ENCODE peak calls at places on chromosomes 16 and 17, in four cellular contexts. One of them, this sample, is unnamed.

GRCh38 chr17:65783845-65784334 is 222.4 kb upstream of the AXIN2 start:
- DNase-seq in hepatocyte: peak; percentile 12
- DNase-seq in transverse colon: peak; percentile 32
- DNase-seq in lower lobe of right lung: no peak
- DNase-seq in this sample: peak; percentile 82

GRCh38 chr16:35249051-35249450 is 1789.6 kb downstream of the TP53TG3F start:
- DNase-seq in lower lobe of right lung: no peak
- DNase-seq in hepatocyte: no peak
- DNase-seq in transverse colon: no peak
- DNase-seq in this sample: no peak

GRCh38 chr17:64326420-64327054 is 63.5 kb upstream of the TEX2 start:
- DNase-seq in hepatocyte: no peak
- DNase-seq in lower lobe of right lung: peak; percentile 87
- DNase-seq in transverse colon: peak; percentile 18
- DNase-seq in this sample: peak; percentile 91

GRCh38 chr16:46947900-46948547 is 25.4 kb downstream of the DNAJA2 start:
- DNase-seq in lower lobe of right lung: no peak
- DNase-seq in transverse colon: no peak
- DNase-seq in hepatocyte: peak; percentile 50
- DNase-seq in this sample: no peak

GRCh38 chr17:59505610-59506276 is 59.7 kb upstream of the DHX40 start:
- DNase-seq in hepatocyte: peak; percentile 44
- DNase-seq in lower lobe of right lung: no peak
- DNase-seq in transverse colon: no peak
- DNase-seq in this sample: no peak

GRCh38 chr17:62578757-62579487 is 48.5 kb upstream of the MRC2 start:
- DNase-seq in transverse colon: no peak
- DNase-seq in lower lobe of right lung: no peak
- DNase-seq in hepatocyte: no peak
- DNase-seq in this sample: no peak

GRCh38 chr16:70481929-70482536 is 27.6 kb downstream of the FCSK start:
- DNase-seq in transverse colon: no peak
- DNase-seq in lower lobe of right lung: no peak
- DNase-seq in hepatocyte: no peak
- DNase-seq in this sample: peak; percentile 50

GRCh38 chr16:17367932-17368331 is 102.8 kb downstream of the XYLT1 start:
- DNase-seq in transverse colon: peak; percentile 41
- DNase-seq in hepatocyte: peak; percentile 47
- DNase-seq in lower lobe of right lung: no peak
- DNase-seq in this sample: no peak

GRCh38 chr16:65950211-65950610 is 416.3 kb upstream of the CDH5 start:
- DNase-seq in transverse colon: no peak
- DNase-seq in lower lobe of right lung: no peak
- DNase-seq in hepatocyte: peak; percentile 17
- DNase-seq in this sample: no peak

GRCh38 chr16:66988197-66988788 is at the start of gene CES4A:
- DNase-seq in hepatocyte: peak; percentile 53
- DNase-seq in transverse colon: no peak
- DNase-seq in lower lobe of right lung: no peak
- DNase-seq in this sample: no peak

GRCh38 chr17:30717290-30718098 is 107.0 kb downstream of the CRLF3 start:
- DNase-seq in transverse colon: peak; percentile 4
- DNase-seq in hepatocyte: no peak
- DNase-seq in lower lobe of right lung: peak; percentile 9
- DNase-seq in this sample: no peak

GRCh38 chr17:81870155-81870977 is 771 bp downstream of the ARHGDIA start:
- DNase-seq in transverse colon: peak; percentile 57
- DNase-seq in hepatocyte: peak; percentile 63
- DNase-seq in lower lobe of right lung: peak; percentile 78
- DNase-seq in this sample: no peak
- TF ChIP-seq CTCF in transverse colon: no peak
- TF ChIP-seq CTCF in hepatocyte: no peak
- TF ChIP-seq CTCF in lower lobe of right lung: no peak
- TF ChIP-seq CTCF in this sample: no peak

DNA sequence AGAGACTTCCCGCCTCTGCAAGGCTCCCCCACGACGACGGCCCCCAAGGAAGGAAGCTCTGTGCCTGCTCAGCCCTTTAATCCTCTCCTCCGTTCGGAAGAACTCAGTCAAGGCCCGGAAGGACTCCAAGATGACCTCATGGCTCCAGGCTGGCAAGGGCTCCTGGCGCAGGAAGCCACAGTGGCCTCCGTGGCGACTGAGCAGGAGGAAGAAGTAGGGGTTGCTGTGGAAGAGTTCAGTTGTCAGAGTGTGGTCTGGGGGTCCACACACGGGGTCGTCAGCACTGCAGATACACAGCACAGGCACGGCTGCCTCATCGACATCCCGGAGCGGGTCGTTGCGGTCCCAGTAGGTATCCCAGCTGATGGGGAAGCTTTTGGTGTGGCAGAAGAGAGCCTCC is 4.2 kb downstream of the ABHD15 start:
- DNase-seq in lower lobe of right lung: no peak
- DNase-seq in hepatocyte: no peak
- DNase-seq in transverse colon: no peak
- DNase-seq in this sample: no peak
- H3K4me3 ChIP-seq in lower lobe of right lung: no peak overlapping the region
- H3K4me3 ChIP-seq in hepatocyte: no peak overlapping the region
- H3K4me3 ChIP-seq in transverse colon: no peak overlapping the region
- H3K4me3 ChIP-seq in this sample: no peak overlapping the region

DNA sequence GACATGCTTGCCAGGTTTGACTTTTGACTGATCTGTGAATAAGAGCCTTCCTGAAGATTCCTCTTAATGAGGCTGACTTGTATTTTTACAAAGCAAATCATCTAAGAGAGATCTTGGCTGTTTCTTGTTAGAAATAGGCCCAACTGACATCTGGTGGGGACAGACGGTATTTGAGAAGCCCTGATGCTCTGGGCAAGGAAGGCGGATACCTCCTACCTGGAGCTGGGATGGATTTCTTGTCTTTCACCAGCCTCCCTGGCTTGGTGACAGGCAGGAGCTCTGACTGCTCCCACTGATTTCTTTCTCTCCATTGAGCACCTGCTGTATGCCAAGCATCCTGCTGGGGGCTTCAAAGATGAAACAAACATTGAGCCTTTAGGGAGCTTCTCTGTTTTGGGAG is 40.4 kb downstream of the AKAP1 start:
- DNase-seq in lower lobe of right lung: no peak
- DNase-seq in hepatocyte: no peak
- DNase-seq in transverse colon: no peak
- DNase-seq in this sample: no peak
- TF ChIP-seq CTCF in lower lobe of right lung: no peak
- TF ChIP-seq CTCF in hepatocyte: no peak
- TF ChIP-seq CTCF in transverse colon: no peak
- TF ChIP-seq CTCF in this sample: no peak

GRCh38 chr17:40900819-40901356 is 15.8 kb upstream of the KRT20 start:
- DNase-seq in transverse colon: no peak
- DNase-seq in lower lobe of right lung: no peak
- DNase-seq in hepatocyte: no peak
- DNase-seq in this sample: no peak

GRCh38 chr17:40905370-40905769 is 20.3 kb upstream of the KRT20 start:
- DNase-seq in hepatocyte: no peak
- DNase-seq in lower lobe of right lung: no peak
- DNase-seq in transverse colon: no peak
- DNase-seq in this sample: no peak

GRCh38 chr17:40906613-40907012 is 21.6 kb upstream of the KRT20 start:
- DNase-seq in hepatocyte: no peak
- DNase-seq in lower lobe of right lung: no peak
- DNase-seq in transverse colon: no peak
- DNase-seq in this sample: no peak

GRCh38 chr17:40903129-40903847 is 18.2 kb upstream of the KRT20 start:
- DNase-seq in lower lobe of right lung: no peak
- DNase-seq in hepatocyte: peak; percentile 68
- DNase-seq in transverse colon: peak; percentile 69
- DNase-seq in this sample: peak; percentile 32

DNA sequence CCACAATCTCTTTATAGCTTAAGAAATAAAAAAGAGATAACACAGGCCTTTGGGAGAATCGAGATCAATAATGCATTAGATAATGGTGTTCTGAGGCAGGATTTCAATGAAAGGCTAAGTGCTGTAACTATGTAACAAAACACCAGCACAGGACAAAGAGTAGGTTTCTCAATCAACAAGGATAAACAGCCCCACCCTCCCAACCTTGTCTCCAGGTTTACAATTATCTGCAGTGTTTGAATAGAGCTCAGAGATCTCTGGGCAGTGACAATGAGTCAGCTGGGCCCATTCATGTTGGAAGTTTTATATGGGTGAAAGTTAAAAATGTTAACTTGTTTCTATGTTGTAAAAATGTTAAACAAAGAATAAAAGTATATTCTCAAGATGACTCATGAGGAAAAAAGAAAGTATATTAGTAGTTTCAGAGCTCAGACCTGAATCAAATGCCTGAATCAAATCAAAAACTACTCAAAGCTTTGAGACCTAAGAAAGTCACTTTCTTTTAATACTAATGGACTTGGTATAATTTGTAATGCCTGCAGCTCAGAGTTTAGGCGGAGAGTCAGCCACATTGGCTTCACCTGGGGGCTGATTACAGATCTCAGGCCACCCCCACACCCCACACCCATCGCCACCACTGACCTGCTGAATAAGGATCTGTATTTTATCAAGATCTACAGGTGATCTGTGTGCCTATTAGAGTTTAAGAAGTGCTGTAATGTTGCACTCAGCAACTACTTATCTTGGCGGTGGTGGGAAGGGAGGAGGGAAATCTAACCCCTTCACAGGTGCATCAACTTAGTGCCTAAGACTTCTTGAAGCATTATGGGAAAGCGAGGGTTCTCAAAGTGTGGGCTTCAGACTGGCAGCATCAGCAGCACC is 17.2 kb upstream of the KRT20 start:
- DNase-seq in lower lobe of right lung: no peak
- DNase-seq in transverse colon: peak; percentile 73
- DNase-seq in hepatocyte: peak; percentile 84
- DNase-seq in this sample: peak; percentile 24
- H3K4me3 ChIP-seq in lower lobe of right lung: no peak overlapping the region
- H3K4me3 ChIP-seq in transverse colon: peak overlapping the region; percentile 5
- H3K4me3 ChIP-seq in hepatocyte: no peak overlapping the region
- H3K4me3 ChIP-seq in this sample: no peak overlapping the region

GRCh38 chr16:2459647-2460390 is at the start of gene TEDC2:
- DNase-seq in lower lobe of right lung: peak; percentile 98
- DNase-seq in transverse colon: peak; percentile 97
- DNase-seq in hepatocyte: peak; percentile 99
- DNase-seq in this sample: peak; percentile 50
- TF ChIP-seq CTCF in lower lobe of right lung: no peak
- TF ChIP-seq CTCF in transverse colon: no peak
- TF ChIP-seq CTCF in hepatocyte: no peak
- TF ChIP-seq CTCF in this sample: no peak

GRCh38 chr16:57480127-57480753 is 6.1 kb downstream of the DOK4 start:
- DNase-seq in transverse colon: peak; percentile 90
- DNase-seq in lower lobe of right lung: peak; percentile 84
- DNase-seq in hepatocyte: peak; percentile 90
- DNase-seq in this sample: no peak
- H3K4me3 ChIP-seq in transverse colon: peak overlapping the region; percentile 35
- H3K4me3 ChIP-seq in lower lobe of right lung: peak overlapping the region; percentile 60
- H3K4me3 ChIP-seq in hepatocyte: no peak overlapping the region
- H3K4me3 ChIP-seq in this sample: peak overlapping the region; percentile 45

GRCh38 chr17:47323382-47324223 is at the start of gene EFCAB13:
- DNase-seq in hepatocyte: peak; percentile 95
- DNase-seq in lower lobe of right lung: peak; percentile 94
- DNase-seq in transverse colon: peak; percentile 92
- DNase-seq in this sample: no peak
- TF ChIP-seq CTCF in hepatocyte: peak; percentile 11
- TF ChIP-seq CTCF in lower lobe of right lung: peak; percentile 45
- TF ChIP-seq CTCF in transverse colon: peak; percentile 17
- TF ChIP-seq CTCF in this sample: peak; percentile 7

DNA sequence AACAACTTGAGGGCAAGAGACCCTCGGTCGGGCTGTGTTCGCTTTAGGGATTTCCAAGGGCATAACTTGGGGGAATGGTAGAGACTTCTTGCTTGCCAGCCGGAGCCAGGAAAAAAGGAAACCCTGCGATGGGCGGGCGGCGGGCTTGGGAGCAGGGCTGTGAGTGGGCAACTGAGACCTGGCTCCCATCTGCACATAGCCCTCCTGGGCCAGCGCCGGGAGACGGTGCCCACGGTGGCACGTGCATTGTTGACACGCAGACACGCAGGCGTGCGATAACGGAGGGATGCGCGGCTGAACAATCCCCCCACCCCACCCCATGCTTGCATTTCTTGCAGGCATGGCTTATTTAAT is 17.0 kb upstream of the ZFHX3 start:
- DNase-seq in hepatocyte: no peak
- DNase-seq in transverse colon: no peak
- DNase-seq in lower lobe of right lung: no peak
- DNase-seq in this sample: no peak
- H3K4me3 ChIP-seq in hepatocyte: no peak overlapping the region
- H3K4me3 ChIP-seq in transverse colon: no peak overlapping the region
- H3K4me3 ChIP-seq in lower lobe of right lung: peak overlapping the region; percentile 40
- H3K4me3 ChIP-seq in this sample: peak overlapping the region; percentile 55

GRCh38 chr17:82915010-82915696 is 75.3 kb upstream of the ZNF750 start:
- DNase-seq in transverse colon: no peak
- DNase-seq in lower lobe of right lung: no peak
- DNase-seq in hepatocyte: no peak
- DNase-seq in this sample: no peak
- TF ChIP-seq CTCF in transverse colon: no peak
- TF ChIP-seq CTCF in lower lobe of right lung: no peak
- TF ChIP-seq CTCF in hepatocyte: no peak
- TF ChIP-seq CTCF in this sample: peak; percentile 19

This sample was measured in AG09309.